ENCODE peak calls at places on chromosomes 3 and 15, in five cellular contexts. O, Q, T, L and K are unnamed samples.

GRCh38 chr15:88900309-88900981 is 5.1 kb upstream of the HAPLN3 start:
- DNase-seq in O (no peak), T (no peak), Q (no peak), L (no peak), K (no peak)

GRCh38 chr15:51629612-51630011 is 7.0 kb upstream of the DMXL2 start:
- DNase-seq in T (no peak), Q (no peak), O (no peak), L (no peak), K (no peak)

GRCh38 chr3:63303238-63303637 is 25.1 kb downstream of the SYNPR start:
- DNase-seq in O (no peak), Q (no peak), T (no peak), L (no peak), K (no peak)

GRCh38 chr15:45855210-45855906 is 220.5 kb downstream of the SQOR start:
- DNase-seq in L (no peak), O (peak; percentile 74), T (no peak), Q (no peak), K (peak; percentile 45)

GRCh38 chr15:98958076-98958475 is 49.5 kb downstream of the PGPEP1L start:
- DNase-seq in T (no peak), O (no peak), L (no peak), Q (no peak), K (no peak)

GRCh38 chr3:43034200-43034599 is 55.1 kb downstream of the GASK1A start:
- DNase-seq in Q (no peak), O (no peak), T (peak; percentile 20), L (no peak), K (no peak)

GRCh38 chr3:101070260-101071121 is 77.3 kb upstream of the ABI3BP start:
- DNase-seq in O (peak; percentile 83), L (peak; percentile 66), T (peak; percentile 68), Q (peak; percentile 55), K (peak; percentile 64)

GRCh38 chr15:38072507-38073277 is 138.3 kb downstream of the TMCO5A start:
- DNase-seq in O (peak; percentile 57), Q (peak; percentile 78), L (peak; percentile 16), T (peak; percentile 84), K (peak; percentile 68)

GRCh38 chr3:57892423-57892822 is 115.8 kb upstream of the FLNB start:
- DNase-seq in L (no peak), O (no peak), Q (no peak), T (no peak), K (no peak)

GRCh38 chr3:170154569-170155143 is 26.9 kb downstream of the PHC3 start:
- DNase-seq in T (no peak), Q (no peak), O (no peak), L (peak; percentile 60), K (no peak)

GRCh38 chr3:192655040-192655439 is 72.3 kb downstream of the FGF12 start:
- DNase-seq in O (no peak), Q (no peak), L (no peak), T (no peak), K (no peak)

GRCh38 chr3:63467392-63467791 is 185.1 kb upstream of the SNTN start:
- DNase-seq in T (no peak), Q (no peak), O (no peak), L (no peak), K (no peak)

GRCh38 chr3:41600616-41601015 is 361.3 kb downstream of the ULK4 start:
- DNase-seq in T (no peak), L (no peak), Q (no peak), O (no peak), K (no peak)

GRCh38 chr3:41601404-41601987 is 360.4 kb downstream of the ULK4 start:
- DNase-seq in L (no peak), O (no peak), T (no peak), Q (no peak), K (no peak)

GRCh38 chr3:41598804-41599481 is 363.0 kb downstream of the ULK4 start:
- DNase-seq in T (peak; percentile 73), L (no peak), Q (no peak), O (no peak), K (no peak)

GRCh38 chr3:41602121-41602520 is 359.8 kb downstream of the ULK4 start:
- DNase-seq in T (no peak), Q (no peak), O (no peak), L (no peak), K (no peak)

GRCh38 chr3:41598329-41598728 is 363.6 kb downstream of the ULK4 start:
- DNase-seq in T (no peak), L (no peak), Q (no peak), O (no peak), K (no peak)
- TF ChIP-seq POLR2AphosphoS5 in T (no peak), L (no peak), Q (no peak), O (no peak), K (no peak)

DNA sequence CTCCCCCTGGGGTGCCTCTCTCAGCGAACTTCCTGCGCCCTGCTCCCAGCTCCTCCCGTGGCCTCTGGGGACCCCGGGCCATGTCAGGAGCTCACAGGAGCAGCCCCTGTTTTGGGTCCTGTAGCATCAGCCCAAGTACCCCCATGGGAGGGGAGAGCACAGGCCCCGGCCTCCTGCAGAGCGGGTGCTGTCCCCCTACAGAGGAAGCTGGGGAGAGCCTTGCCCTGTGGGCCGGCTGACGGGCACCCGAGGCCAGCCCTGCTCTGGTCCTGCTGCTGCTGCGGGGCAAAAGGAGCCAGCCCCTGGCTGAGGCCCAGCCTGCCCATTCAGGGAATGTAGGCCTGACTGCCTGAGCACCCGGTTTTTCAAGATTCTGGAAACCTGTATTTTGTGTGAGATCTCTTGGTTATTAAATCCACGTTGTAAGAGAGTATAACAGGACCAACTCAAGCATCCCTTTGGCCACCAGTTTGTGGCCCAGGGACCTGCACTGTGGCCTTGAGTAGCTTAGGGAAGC is 12.4 kb downstream of the PLXNA1 start:
- DNase-seq in O (no peak), Q (no peak), T (no peak), L (no peak), K (no peak)
- H3K27ac ChIP-seq in O (no peak overlapping the region), Q (peak overlapping the region; percentile 88), T (no peak overlapping the region), L (no peak overlapping the region), K (peak overlapping the region; percentile 60)

GRCh38 chr3:187740446-187741399 is 4.5 kb downstream of the BCL6 start:
- DNase-seq in L (peak; percentile 70), T (peak; percentile 90), O (peak; percentile 69), Q (peak; percentile 81), K (peak; percentile 94)
- H3K4me1 ChIP-seq in L (peaks cover 46% of the 10 kb centered on the region), T (peaks cover 61% of the 10 kb centered on the region), O (peaks cover 46% of the 10 kb centered on the region), Q (peaks cover 5% of the 10 kb centered on the region), K (peaks cover 37% of the 10 kb centered on the region)

DNA sequence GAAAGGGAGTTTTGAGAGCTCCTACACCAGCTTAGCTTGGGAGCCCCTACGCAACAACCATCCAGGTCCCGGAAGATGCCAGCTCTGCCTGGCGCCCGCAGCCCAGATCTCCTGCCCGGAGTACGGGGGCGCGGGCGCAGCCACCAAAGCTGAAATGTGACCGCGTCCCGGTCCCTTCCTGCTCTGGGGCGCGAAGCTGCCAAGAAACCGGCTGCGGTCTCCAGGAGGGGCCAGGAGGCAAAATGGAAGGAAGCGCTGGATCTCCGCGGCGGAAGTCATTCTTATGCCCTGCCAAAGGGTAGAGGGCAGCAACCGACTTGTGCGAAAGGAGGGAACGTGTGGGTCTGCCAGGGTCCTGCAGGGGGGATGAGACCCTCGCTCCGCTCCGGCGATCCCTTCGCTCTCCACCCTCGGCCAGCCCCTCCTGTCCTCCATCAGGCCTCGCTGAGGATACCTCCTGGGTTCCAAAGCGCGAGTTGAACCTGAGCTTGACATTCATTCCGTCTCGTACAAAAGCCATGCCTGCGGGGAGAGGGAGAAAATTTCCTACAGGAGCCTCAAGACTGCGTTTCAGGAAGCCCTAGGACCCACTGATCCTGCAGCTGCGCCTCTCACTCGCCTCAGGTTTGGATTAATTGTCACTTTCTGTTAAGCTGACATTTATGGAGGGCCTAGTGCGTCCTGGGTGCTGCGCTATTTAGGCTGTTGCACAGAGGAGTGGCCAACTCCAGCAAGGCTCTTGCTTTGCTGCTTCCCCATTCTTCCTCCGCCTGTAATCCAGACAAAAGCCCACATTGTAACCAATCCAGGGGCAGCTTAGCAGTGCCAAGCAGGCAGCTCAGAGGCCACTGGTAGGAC is 98.3 kb upstream of the VGLL3 start:
- DNase-seq in O (peak; percentile 36), T (peak; percentile 89), L (no peak), Q (no peak), K (peak; percentile 83)
- TF ChIP-seq POLR2AphosphoS5 in O (peak; percentile 27), T (peak; percentile 80), L (no peak), Q (no peak), K (no peak)